ENCODE peak calls at places on chromosomes 2 and 18, in seven cellular contexts. One of them, this sample, is unnamed.

GRCh38 chr18:43271593-43272432 is 5.5 kb downstream of the SYT4 start:
- DNase-seq in glutamatergic neuron: no peak
- DNase-seq in pancreas: no peak
- DNase-seq in sigmoid colon: no peak
- DNase-seq in ovary: no peak
- DNase-seq in AG09309: peak; percentile 24
- DNase-seq in astrocyte of the spinal cord: peak; percentile 75
- DNase-seq in this sample: peak; percentile 50

GRCh38 chr2:216838146-216838545 is 21.7 kb downstream of the TNP1 start:
- DNase-seq in glutamatergic neuron: no peak
- DNase-seq in pancreas: no peak
- DNase-seq in sigmoid colon: no peak
- DNase-seq in ovary: no peak
- DNase-seq in AG09309: no peak
- DNase-seq in astrocyte of the spinal cord: peak; percentile 70
- DNase-seq in this sample: no peak

GRCh38 chr2:233349005-233349998 is 5.0 kb upstream of the DGKD start:
- DNase-seq in glutamatergic neuron: no peak
- DNase-seq in pancreas: no peak
- DNase-seq in sigmoid colon: no peak
- DNase-seq in ovary: peak; percentile 66
- DNase-seq in AG09309: no peak
- DNase-seq in astrocyte of the spinal cord: no peak
- DNase-seq in this sample: no peak

GRCh38 chr18:31077883-31078282 is 24.3 kb downstream of the DSC2 start:
- DNase-seq in glutamatergic neuron: no peak
- DNase-seq in pancreas: no peak
- DNase-seq in sigmoid colon: no peak
- DNase-seq in ovary: no peak
- DNase-seq in AG09309: no peak
- DNase-seq in astrocyte of the spinal cord: no peak
- DNase-seq in this sample: no peak

GRCh38 chr18:53909668-53910067 is 314.8 kb downstream of the MBD2 start:
- DNase-seq in glutamatergic neuron: no peak
- DNase-seq in pancreas: no peak
- DNase-seq in sigmoid colon: no peak
- DNase-seq in ovary: no peak
- DNase-seq in AG09309: peak; percentile 2
- DNase-seq in astrocyte of the spinal cord: peak; percentile 39
- DNase-seq in this sample: no peak

GRCh38 chr2:223959688-223960087 is 2.4 kb downstream of the MRPL44 start:
- DNase-seq in glutamatergic neuron: no peak
- DNase-seq in pancreas: no peak
- DNase-seq in sigmoid colon: no peak
- DNase-seq in ovary: no peak
- DNase-seq in AG09309: no peak
- DNase-seq in astrocyte of the spinal cord: peak; percentile 59
- DNase-seq in this sample: no peak

GRCh38 chr2:41854227-41854626 is 193.6 kb upstream of the PKDCC start:
- DNase-seq in glutamatergic neuron: no peak
- DNase-seq in pancreas: no peak
- DNase-seq in sigmoid colon: no peak
- DNase-seq in ovary: no peak
- DNase-seq in AG09309: no peak
- DNase-seq in astrocyte of the spinal cord: no peak
- DNase-seq in this sample: no peak

GRCh38 chr2:101114815-101115214 is 36.4 kb downstream of the TBC1D8 start:
- DNase-seq in glutamatergic neuron: no peak
- DNase-seq in pancreas: no peak
- DNase-seq in sigmoid colon: no peak
- DNase-seq in ovary: no peak
- DNase-seq in AG09309: no peak
- DNase-seq in astrocyte of the spinal cord: no peak
- DNase-seq in this sample: no peak

GRCh38 chr2:240812721-240813120 is 7.3 kb downstream of the KIF1A start:
- DNase-seq in glutamatergic neuron: no peak
- DNase-seq in pancreas: peak; percentile 34
- DNase-seq in sigmoid colon: no peak
- DNase-seq in ovary: no peak
- DNase-seq in AG09309: no peak
- DNase-seq in astrocyte of the spinal cord: no peak
- DNase-seq in this sample: no peak

GRCh38 chr2:181646415-181646987 is 10.4 kb downstream of the CERKL start:
- DNase-seq in glutamatergic neuron: no peak
- DNase-seq in pancreas: no peak
- DNase-seq in sigmoid colon: no peak
- DNase-seq in ovary: no peak
- DNase-seq in AG09309: no peak
- DNase-seq in astrocyte of the spinal cord: no peak
- DNase-seq in this sample: no peak

GRCh38 chr2:208204166-208204565 is 14.3 kb upstream of the C2orf80 start:
- DNase-seq in glutamatergic neuron: no peak
- DNase-seq in pancreas: no peak
- DNase-seq in sigmoid colon: no peak
- DNase-seq in ovary: no peak
- DNase-seq in AG09309: no peak
- DNase-seq in astrocyte of the spinal cord: no peak
- DNase-seq in this sample: no peak

GRCh38 chr2:63424329-63425078 is 163.8 kb downstream of the WDPCP start:
- DNase-seq in glutamatergic neuron: no peak
- DNase-seq in pancreas: no peak
- DNase-seq in sigmoid colon: no peak
- DNase-seq in ovary: no peak
- DNase-seq in AG09309: no peak
- DNase-seq in astrocyte of the spinal cord: peak; percentile 41
- DNase-seq in this sample: no peak

GRCh38 chr2:226699321-226699720 is 100.3 kb downstream of the IRS1 start:
- DNase-seq in glutamatergic neuron: no peak
- DNase-seq in pancreas: peak; percentile 30
- DNase-seq in sigmoid colon: peak; percentile 90
- DNase-seq in ovary: peak; percentile 45
- DNase-seq in AG09309: no peak
- DNase-seq in astrocyte of the spinal cord: peak; percentile 78
- DNase-seq in this sample: no peak

GRCh38 chr18:6476201-6476600 is 61.5 kb upstream of the L3MBTL4 start:
- DNase-seq in glutamatergic neuron: no peak
- DNase-seq in pancreas: no peak
- DNase-seq in sigmoid colon: no peak
- DNase-seq in ovary: no peak
- DNase-seq in AG09309: no peak
- DNase-seq in astrocyte of the spinal cord: no peak
- DNase-seq in this sample: no peak

GRCh38 chr2:240319855-240320560 is 115.5 kb upstream of the GPC1 start:
- DNase-seq in glutamatergic neuron: no peak
- DNase-seq in pancreas: no peak
- DNase-seq in sigmoid colon: no peak
- DNase-seq in ovary: peak; percentile 57
- DNase-seq in AG09309: peak; percentile 88
- DNase-seq in astrocyte of the spinal cord: peak; percentile 94
- DNase-seq in this sample: no peak

GRCh38 chr2:170733821-170734600 is 18.9 kb downstream of the SP5 start:
- DNase-seq in glutamatergic neuron: no peak
- DNase-seq in pancreas: no peak
- DNase-seq in sigmoid colon: no peak
- DNase-seq in ovary: no peak
- DNase-seq in AG09309: no peak
- DNase-seq in astrocyte of the spinal cord: no peak
- DNase-seq in this sample: no peak

GRCh38 chr18:63707816-63708215 is 5.1 kb downstream of the SERPINB11 start:
- DNase-seq in glutamatergic neuron: no peak
- DNase-seq in pancreas: no peak
- DNase-seq in sigmoid colon: no peak
- DNase-seq in ovary: no peak
- DNase-seq in AG09309: no peak
- DNase-seq in astrocyte of the spinal cord: no peak
- DNase-seq in this sample: no peak

GRCh38 chr2:6683481-6683880 is 182.2 kb downstream of the CMPK2 start:
- DNase-seq in glutamatergic neuron: no peak
- DNase-seq in pancreas: no peak
- DNase-seq in sigmoid colon: no peak
- DNase-seq in ovary: no peak
- DNase-seq in AG09309: no peak
- DNase-seq in astrocyte of the spinal cord: no peak
- DNase-seq in this sample: no peak

GRCh38 chr2:158761626-158762025 is 33.5 kb upstream of the DAPL1 start:
- DNase-seq in glutamatergic neuron: no peak
- DNase-seq in pancreas: no peak
- DNase-seq in sigmoid colon: no peak
- DNase-seq in ovary: no peak
- DNase-seq in AG09309: no peak
- DNase-seq in astrocyte of the spinal cord: peak; percentile 38
- DNase-seq in this sample: no peak

DNA sequence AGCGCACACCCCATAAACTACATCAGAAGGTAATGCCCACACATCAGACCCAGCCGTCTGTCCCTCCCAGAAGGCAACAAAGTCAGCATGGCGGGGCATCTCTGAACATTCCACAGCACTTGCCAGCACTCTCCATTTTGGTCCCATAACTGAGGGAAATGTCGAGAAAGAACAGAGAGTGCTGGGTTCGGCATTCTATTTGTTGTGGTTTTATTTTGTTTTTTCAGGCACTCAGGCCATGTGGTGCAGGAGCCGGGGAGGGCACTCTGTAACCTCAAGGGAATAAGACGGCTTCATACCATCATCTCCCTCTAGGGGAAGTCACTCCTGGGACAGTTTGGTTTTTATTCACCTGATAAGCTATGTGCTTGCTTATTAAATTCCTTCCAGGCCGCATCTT is 156.0 kb downstream of the SEPTIN10 start:
- DNase-seq in glutamatergic neuron: no peak
- DNase-seq in pancreas: no peak
- DNase-seq in sigmoid colon: peak; percentile 21
- DNase-seq in ovary: no peak
- DNase-seq in AG09309: no peak
- DNase-seq in astrocyte of the spinal cord: peak; percentile 64
- DNase-seq in this sample: no peak
- TF ChIP-seq CTCF in glutamatergic neuron: no peak
- TF ChIP-seq CTCF in pancreas: no peak
- TF ChIP-seq CTCF in sigmoid colon: no peak
- TF ChIP-seq CTCF in ovary: no peak
- TF ChIP-seq CTCF in AG09309: no peak
- TF ChIP-seq CTCF in astrocyte of the spinal cord: peak; percentile 24
- TF ChIP-seq CTCF in this sample: no peak

DNA sequence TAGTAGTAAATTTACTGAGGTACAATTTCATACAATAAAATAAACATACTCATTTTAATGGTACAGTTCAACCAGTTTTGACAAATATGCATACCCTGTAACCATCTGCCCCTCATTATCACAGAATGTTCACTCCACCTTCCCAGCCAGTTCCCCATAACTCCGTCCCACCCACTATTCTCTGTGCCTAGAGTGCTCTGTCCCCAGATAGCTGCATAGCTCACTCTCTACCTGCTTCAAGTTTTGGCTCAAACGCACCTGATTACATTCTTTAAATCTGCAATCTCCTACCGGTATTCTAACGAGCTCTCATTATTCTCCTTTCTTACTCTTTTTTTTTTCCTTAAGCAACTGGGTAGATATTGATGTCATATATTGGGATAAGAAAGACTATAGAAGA is 161.9 kb upstream of the SMAD7 start:
- DNase-seq in glutamatergic neuron: no peak
- DNase-seq in pancreas: no peak
- DNase-seq in sigmoid colon: no peak
- DNase-seq in ovary: no peak
- DNase-seq in AG09309: no peak
- DNase-seq in astrocyte of the spinal cord: no peak
- DNase-seq in this sample: no peak
- TF ChIP-seq CTCF in glutamatergic neuron: no peak
- TF ChIP-seq CTCF in pancreas: no peak
- TF ChIP-seq CTCF in sigmoid colon: no peak
- TF ChIP-seq CTCF in ovary: no peak
- TF ChIP-seq CTCF in AG09309: no peak
- TF ChIP-seq CTCF in astrocyte of the spinal cord: no peak
- TF ChIP-seq CTCF in this sample: no peak

GRCh38 chr2:136305517-136306192 is 187.7 kb upstream of the CXCR4 start:
- DNase-seq in glutamatergic neuron: peak; percentile 30
- DNase-seq in pancreas: no peak
- DNase-seq in sigmoid colon: no peak
- DNase-seq in ovary: no peak
- DNase-seq in AG09309: no peak
- DNase-seq in astrocyte of the spinal cord: no peak
- DNase-seq in this sample: no peak
- TF ChIP-seq CTCF in glutamatergic neuron: no peak
- TF ChIP-seq CTCF in pancreas: no peak
- TF ChIP-seq CTCF in sigmoid colon: no peak
- TF ChIP-seq CTCF in ovary: no peak
- TF ChIP-seq CTCF in AG09309: no peak
- TF ChIP-seq CTCF in astrocyte of the spinal cord: no peak
- TF ChIP-seq CTCF in this sample: no peak

DNA sequence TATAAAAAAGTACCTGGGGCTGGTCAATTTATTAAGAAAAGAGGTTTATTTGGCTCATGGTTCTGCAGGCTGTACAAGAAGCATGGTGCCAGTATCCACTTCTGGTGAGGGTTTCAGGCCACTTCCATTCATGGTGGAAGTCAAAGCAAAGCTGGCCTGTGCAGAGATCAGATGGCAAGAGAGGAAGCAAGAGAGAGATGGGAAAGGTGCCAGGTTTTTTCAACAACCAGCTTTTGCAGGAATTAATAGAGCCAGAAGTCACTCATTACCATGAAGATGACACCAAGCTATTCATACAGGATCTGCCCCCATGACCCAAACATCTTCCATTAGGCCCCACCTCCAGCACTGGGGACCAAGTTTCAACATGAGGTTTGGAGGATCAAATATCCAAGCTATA is 56.8 kb upstream of the ST3GAL5 start:
- DNase-seq in glutamatergic neuron: no peak
- DNase-seq in pancreas: no peak
- DNase-seq in sigmoid colon: no peak
- DNase-seq in ovary: no peak
- DNase-seq in AG09309: no peak
- DNase-seq in astrocyte of the spinal cord: no peak
- DNase-seq in this sample: no peak
- TF ChIP-seq CTCF in glutamatergic neuron: no peak
- TF ChIP-seq CTCF in pancreas: no peak
- TF ChIP-seq CTCF in sigmoid colon: no peak
- TF ChIP-seq CTCF in ovary: no peak
- TF ChIP-seq CTCF in AG09309: no peak
- TF ChIP-seq CTCF in astrocyte of the spinal cord: no peak
- TF ChIP-seq CTCF in this sample: no peak